ENCODE peak calls at places on chromosome 1, in five cellular contexts. S is lower lobe of right lung, J is uterus, X is pancreas, Z is fibroblast of lung. N is an unnamed sample. For H3K27me3 and H3K4me1, the result is how much of the 10 kb centered on the place peaks cover.

GRCh38 chr1:200776949-200777348 is 38.3 kb downstream of the CAMSAP2 start:
- DNase-seq in S (no peak), J (no peak), X (no peak), Z (no peak), N (no peak)

GRCh38 chr1:56331892-56332567 is 247.3 kb downstream of the PLPP3 start:
- DNase-seq in S (no peak), J (no peak), X (no peak), Z (peak), N (no peak)

GRCh38 chr1:161374373-161374772 is 6.7 kb upstream of the CFAP126 start:
- DNase-seq in S (no peak), J (no peak), X (no peak), Z (no peak), N (no peak)

GRCh38 chr1:186518395-186518794 is 57.5 kb upstream of the PDC start:
- DNase-seq in S (no peak), J (no peak), X (no peak), Z (no peak), N (no peak)

GRCh38 chr1:209706622-209707021 is 2.0 kb downstream of the HSD11B1 start:
- DNase-seq in S (no peak), J (no peak), X (no peak), Z (no peak), N (no peak)

GRCh38 chr1:184858288-184858687 is 103.6 kb upstream of the EDEM3 start:
- DNase-seq in S (no peak), J (no peak), X (no peak), Z (no peak), N (no peak)

GRCh38 chr1:98344726-98345125 is 316.8 kb upstream of the SNX7 start:
- DNase-seq in S (no peak), J (no peak), X (no peak), Z (no peak), N (no peak)

GRCh38 chr1:200473698-200474371 is 64.0 kb upstream of the ZNF281 start:
- DNase-seq in S (no peak), J (no peak), X (no peak), Z (peak), N (no peak)

GRCh38 chr1:204946640-204947039 is 76.0 kb downstream of the NFASC start:
- DNase-seq in S (no peak), J (no peak), X (no peak), Z (no peak), N (no peak)

GRCh38 chr1:153611024-153611352 is 1.9 kb downstream of the S100A16 start:
- DNase-seq in S (no peak), J (no peak), X (no peak), Z (peak), N (no peak)

GRCh38 chr1:86377341-86377740 is 18.8 kb downstream of the ODF2L start:
- DNase-seq in S (no peak), J (no peak), X (no peak), Z (no peak), N (no peak)

GRCh38 chr1:52238474-52238873 is 96.6 kb downstream of the ZFYVE9 start:
- DNase-seq in S (no peak), J (no peak), X (no peak), Z (peak), N (no peak)

GRCh38 chr1:232578681-232579195 is 51.2 kb downstream of the SIPA1L2 start:
- DNase-seq in S (no peak), J (no peak), X (no peak), Z (no peak), N (no peak)

GRCh38 chr1:215526147-215526845 is 40.8 kb upstream of the KCTD3 start:
- DNase-seq in S (no peak), J (no peak), X (no peak), Z (peak), N (no peak)

GRCh38 chr1:185808675-185809074 is 74.5 kb downstream of the HMCN1 start:
- DNase-seq in S (no peak), J (no peak), X (no peak), Z (peak), N (no peak)

GRCh38 chr1:233627823-233628222 is 13.9 kb downstream of the KCNK1 start:
- DNase-seq in S (no peak), J (no peak), X (no peak), Z (no peak), N (no peak)

GRCh38 chr1:19011832-19012231 is 55.4 kb upstream of the IFFO2 start:
- DNase-seq in S (no peak), J (no peak), X (no peak), Z (no peak), N (no peak)

GRCh38 chr1:54815086-54815876 is 14.2 kb upstream of the TTC22 start:
- DNase-seq in S (no peak), J (no peak), X (no peak), Z (no peak), N (no peak)

GRCh38 chr1:245986404-245987221 is 520.5 kb downstream of the SMYD3 start:
- DNase-seq in S (no peak), J (peak), X (no peak), Z (peak), N (no peak)

GRCh38 chr1:246680696-246681127 is 43.5 kb upstream of the SCCPDH start:
- DNase-seq in S (no peak), J (no peak), X (no peak), Z (no peak), N (no peak)

GRCh38 chr1:2180297-2181245 is 14.0 kb downstream of the FAAP20 start:
- DNase-seq in S (no peak), J (no peak), X (no peak), Z (no peak), N (no peak)

GRCh38 chr1:110035236-110035752 is 870 bp downstream of the STRIP1 start:
- DNase-seq in S (no peak), J (no peak), X (no peak), Z (peak), N (no peak)

GRCh38 chr1:230140221-230141001 is 73.4 kb downstream of the GALNT2 start:
- DNase-seq in S (no peak), J (peak), X (no peak), Z (peak), N (no peak)

GRCh38 chr1:28518000-28518744 is 12.3 kb downstream of the RCC1 start:
- DNase-seq in S (peak), J (peak), X (peak), Z (peak), N (peak)

GRCh38 chr1:38005195-38006007 is at the start of gene FHL3:
- DNase-seq in S (peak), J (peak), X (peak), Z (peak), N (peak)

GRCh38 chr1:234771642-234772344 is 161.8 kb upstream of the IRF2BP2 start:
- DNase-seq in S (no peak), J (no peak), X (no peak), Z (peak), N (no peak)

GRCh38 chr1:167202049-167202448 is 18.6 kb upstream of the POU2F1 start:
- DNase-seq in S (no peak), J (no peak), X (no peak), Z (no peak), N (no peak)

GRCh38 chr1:40897499-40897898 is 35.3 kb upstream of the CITED4 start:
- DNase-seq in S (no peak), J (no peak), X (no peak), Z (peak), N (no peak)

GRCh38 chr1:165914136-165914798 is 86.9 kb downstream of the UCK2 start:
- DNase-seq in S (no peak), J (peak), X (no peak), Z (peak), N (no peak)

GRCh38 chr1:242691603-242691945 is 167.1 kb upstream of the PLD5 start:
- DNase-seq in S (no peak), J (no peak), X (no peak), Z (no peak), N (no peak)

GRCh38 chr1:33819913-33820311 is 44.0 kb upstream of the HMGB4 start:
- DNase-seq in S (no peak), J (no peak), X (no peak), Z (no peak), N (no peak)
- H3K27me3 ChIP-seq in S (under half), J (under half), X (under half), Z (under half), N (under half)

DNA sequence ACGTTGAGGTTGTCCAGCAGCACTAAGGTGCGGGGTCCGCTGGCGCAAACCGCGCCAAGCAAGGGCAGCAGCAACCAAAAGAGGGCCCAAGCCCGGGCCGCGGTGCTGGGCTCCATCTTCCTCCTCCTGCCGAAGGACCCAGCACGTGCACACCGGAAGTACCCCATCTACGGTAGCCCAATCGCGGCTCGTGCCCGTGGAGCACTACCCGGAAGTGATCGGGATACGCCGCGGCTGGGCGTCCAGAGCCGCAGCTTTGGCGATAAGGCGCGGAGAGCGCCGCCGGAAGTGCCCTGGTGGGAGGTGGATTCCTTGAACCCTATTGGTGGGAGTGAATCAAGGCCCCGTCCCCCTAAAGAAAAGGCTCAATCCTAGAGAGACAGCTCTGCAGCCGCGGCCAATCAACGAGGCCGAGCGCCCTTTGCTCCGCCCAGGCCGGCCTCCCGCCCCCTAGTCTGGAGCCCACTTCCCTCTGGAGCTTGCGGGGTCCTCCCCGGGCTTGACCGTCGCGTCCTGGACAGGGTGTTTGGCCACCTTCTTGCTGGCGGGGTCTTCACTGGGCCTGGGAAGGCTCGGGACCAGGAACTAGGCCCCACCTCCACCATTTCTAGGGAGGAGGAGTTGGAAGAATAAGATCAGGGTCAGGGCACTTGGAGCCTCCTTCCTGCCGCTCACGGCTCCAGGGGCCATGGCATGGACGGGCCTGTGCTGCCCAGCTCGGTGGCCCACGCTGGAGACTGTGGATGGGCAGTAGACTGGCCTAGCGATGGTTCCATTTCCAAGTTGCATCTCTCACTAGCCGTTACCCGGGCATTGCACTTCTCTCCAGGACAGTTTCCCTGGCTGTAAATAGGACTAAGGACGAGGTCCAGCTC is at the start of gene DDOST:
- DNase-seq in S (peak), J (peak), X (peak), Z (peak), N (peak)
- TF ChIP-seq CTCF in S (peak), J (peak), X (peak), Z (peak), N (peak)

GRCh38 chr1:8379513-8380186 is 61.7 kb downstream of the SLC45A1 start:
- DNase-seq in S (no peak), J (no peak), X (no peak), Z (no peak), N (peak)

GRCh38 chr1:8382608-8383525 is 65.0 kb downstream of the SLC45A1 start:
- DNase-seq in S (no peak), J (no peak), X (no peak), Z (no peak), N (peak)

GRCh38 chr1:8382051-8382505 is 64.2 kb downstream of the SLC45A1 start:
- DNase-seq in S (no peak), J (no peak), X (no peak), Z (peak), N (no peak)

GRCh38 chr1:8384088-8384487 is 66.2 kb downstream of the SLC45A1 start:
- DNase-seq in S (no peak), J (no peak), X (no peak), Z (no peak), N (peak)

GRCh38 chr1:8381618-8382017 is 63.7 kb downstream of the SLC45A1 start:
- DNase-seq in S (no peak), J (peak), X (no peak), Z (no peak), N (no peak)
- H3K4me1 ChIP-seq in S (half or more), J (half or more), X (under half), Z (under half), N (under half)

DNA sequence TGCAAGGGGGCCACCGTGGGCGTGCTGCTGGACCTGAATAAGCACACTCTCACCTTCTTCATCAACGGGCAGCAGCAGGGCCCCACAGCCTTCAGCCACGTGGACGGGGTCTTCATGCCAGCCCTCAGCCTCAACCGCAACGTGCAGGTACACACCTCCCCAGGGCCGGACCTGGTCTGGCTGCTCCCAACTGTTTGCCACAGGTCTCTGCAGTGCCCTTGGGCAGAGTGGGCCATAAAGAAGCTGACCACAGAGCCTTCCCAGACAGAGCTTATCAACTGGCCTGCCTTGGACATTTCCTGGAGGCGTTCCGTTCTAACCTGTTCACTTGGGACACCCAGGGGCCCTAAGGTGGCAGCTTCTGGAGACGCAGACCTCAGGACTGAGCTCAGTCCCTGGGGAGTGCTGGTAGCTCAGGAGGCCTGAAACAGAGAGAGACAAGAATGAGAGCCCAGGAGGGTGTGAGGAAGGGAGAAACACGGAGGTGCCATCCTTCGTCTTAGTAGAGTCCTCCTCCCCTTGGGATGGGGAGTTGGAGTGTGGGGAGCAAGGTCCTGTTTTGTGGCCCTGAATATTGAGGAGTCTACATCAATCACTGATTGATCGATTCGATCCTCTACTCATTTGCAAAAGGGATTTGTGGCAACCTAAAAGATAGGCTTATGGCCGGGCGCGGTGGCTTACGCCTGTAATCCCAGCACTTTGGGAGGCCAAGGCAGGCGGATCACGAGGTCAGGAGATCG is 27.0 kb upstream of the GNPAT start:
- DNase-seq in S (no peak), J (no peak), X (no peak), Z (no peak), N (no peak)
- H3K27me3 ChIP-seq in S (under half), J (under half), X (under half), Z (under half), N (under half)

GRCh38 chr1:155052412-155053400 is 1.6 kb downstream of the ADAM15 start:
- DNase-seq in S (no peak), J (no peak), X (no peak), Z (no peak), N (no peak)
- TF ChIP-seq CTCF in S (peak), J (no peak), X (no peak), Z (peak), N (peak)

GRCh38 chr1:17953921-17954320 is 153.7 kb upstream of the IGSF21 start:
- DNase-seq in S (no peak), J (no peak), X (no peak), Z (no peak), N (no peak)
- H3K4me1 ChIP-seq in S (under half), J (under half), X (under half), Z (under half), N (under half)